ENCODE peak calls at places on chromosomes 3 and 15, in five cellular contexts. L is HepG2, D is HEK293T, Y is SK-N-SH, G is K562. C is an unnamed sample.

GRCh38 chr3:139772539-139773500 is 95.0 kb upstream of the NMNAT3 start:
- DNase-seq in G (no peak), L (no peak), Y (no peak), D (no peak), C (no peak)

GRCh38 chr15:69092159-69092558 is 68.3 kb upstream of the GLCE start:
- DNase-seq in Y (no peak), G (no peak), L (peak; percentile 18), D (no peak), C (no peak)

GRCh38 chr3:123419850-123420292 is 29.0 kb downstream of the ADCY5 start:
- DNase-seq in Y (no peak), G (no peak), L (no peak), D (no peak), C (no peak)

GRCh38 chr3:127373701-127374625 is 86.1 kb upstream of the PRR20G start:
- DNase-seq in G (peak; percentile 50), D (peak; percentile 52), Y (no peak), L (no peak), C (no peak)

GRCh38 chr15:101267320-101268104 is 9.8 kb downstream of the SELENOS start:
- DNase-seq in Y (no peak), G (peak; percentile 57), D (no peak), L (no peak), C (no peak)

GRCh38 chr3:8793242-8793641 is 23.8 kb upstream of the OXTR start:
- DNase-seq in Y (peak; percentile 74), D (no peak), L (no peak), G (no peak), C (no peak)

GRCh38 chr15:34039506-34040123 is 611 bp upstream of the AVEN start:
- DNase-seq in D (no peak), L (no peak), G (peak; percentile 18), Y (peak; percentile 22), C (peak; percentile 25)

GRCh38 chr3:190127797-190128196 is 7.1 kb upstream of the P3H2 start:
- DNase-seq in G (no peak), L (no peak), Y (no peak), D (no peak), C (no peak)

GRCh38 chr3:139893264-139893962 is 41.6 kb upstream of the CLSTN2 start:
- DNase-seq in Y (no peak), L (no peak), G (no peak), D (no peak), C (no peak)

GRCh38 chr3:19688767-19689166 is 245.2 kb downstream of the EFHB start:
- DNase-seq in D (peak; percentile 7), L (no peak), G (no peak), Y (no peak), C (no peak)

GRCh38 chr3:183911763-183912506 is 27.3 kb upstream of the PARL start:
- DNase-seq in D (no peak), Y (no peak), G (no peak), L (peak; percentile 88), C (no peak)

GRCh38 chr15:57158997-57159668 is 217.2 kb upstream of the CGNL1 start:
- DNase-seq in Y (no peak), G (no peak), D (no peak), L (no peak), C (no peak)

GRCh38 chr3:46845397-46845859 is 17.8 kb downstream of the MYL3 start:
- DNase-seq in Y (peak; percentile 90), D (peak; percentile 39), G (peak; percentile 41), L (no peak), C (no peak)

GRCh38 chr3:103410231-103410630 is 975.4 kb downstream of the ZPLD1 start:
- DNase-seq in L (no peak), D (no peak), G (peak; percentile 0), Y (no peak), C (no peak)
- TF ChIP-seq FOXM1 in L (no peak), D (no peak), G (no peak), Y (no peak), C (no peak)

GRCh38 chr15:62896380-62896866 is 146.1 kb upstream of the TPM1 start:
- DNase-seq in D (no peak), Y (no peak), L (peak; percentile 39), G (no peak), C (no peak)

GRCh38 chr15:62896969-62897486 is 145.5 kb upstream of the TPM1 start:
- DNase-seq in Y (peak; percentile 78), G (peak; percentile 67), D (no peak), L (peak; percentile 93), C (no peak)

GRCh38 chr15:62894322-62895085 is 148.0 kb upstream of the TPM1 start:
- DNase-seq in Y (no peak), D (no peak), G (no peak), L (no peak), C (no peak)

GRCh38 chr15:62895905-62896316 is 146.6 kb upstream of the TPM1 start:
- DNase-seq in G (no peak), L (peak; percentile 62), D (no peak), Y (no peak), C (no peak)

DNA sequence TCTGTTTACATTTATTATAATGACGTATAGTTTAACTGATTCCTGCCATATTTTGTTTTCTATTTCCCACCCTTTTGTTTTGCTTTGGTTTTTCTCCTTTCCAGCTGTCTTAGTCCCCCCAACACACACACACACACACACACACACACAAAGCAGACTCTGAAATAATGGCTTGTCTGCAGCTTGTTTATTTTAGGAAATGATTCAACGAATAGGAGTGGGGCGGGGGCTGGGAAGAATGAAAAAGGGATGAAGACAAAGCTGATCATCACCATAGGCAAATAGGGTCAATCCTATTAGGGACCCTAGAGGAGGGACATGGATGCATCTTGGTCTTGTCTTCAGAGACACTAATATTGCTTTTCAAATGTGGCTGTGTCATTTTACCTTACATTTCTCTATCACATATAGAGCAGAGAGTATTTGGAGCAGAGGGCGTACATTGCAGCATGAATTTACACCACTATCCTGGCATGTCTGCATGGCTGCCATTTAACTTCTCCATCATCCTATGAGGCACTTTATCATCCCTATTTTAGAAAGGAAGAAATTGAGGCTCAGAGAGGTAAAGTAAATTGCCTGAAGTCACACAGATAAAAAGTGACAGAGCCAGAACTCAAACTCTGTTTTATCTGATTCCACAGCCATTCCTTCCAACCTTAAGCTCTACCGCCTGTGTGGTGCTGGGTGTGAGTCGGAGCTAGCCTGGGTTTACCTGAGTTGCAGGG is 147.2 kb upstream of the TPM1 start:
- DNase-seq in D (no peak), G (no peak), Y (no peak), L (peak; percentile 30), C (no peak)
- TF ChIP-seq FOXM1 in D (no peak), G (no peak), Y (no peak), L (no peak), C (no peak)

GRCh38 chr15:67242665-67243064 is 11.8 kb downstream of the AAGAB start:
- DNase-seq in D (no peak), L (no peak), Y (no peak), G (no peak), C (no peak)
- TF ChIP-seq FOXM1 in D (no peak), L (no peak), Y (no peak), G (no peak), C (no peak)

DNA sequence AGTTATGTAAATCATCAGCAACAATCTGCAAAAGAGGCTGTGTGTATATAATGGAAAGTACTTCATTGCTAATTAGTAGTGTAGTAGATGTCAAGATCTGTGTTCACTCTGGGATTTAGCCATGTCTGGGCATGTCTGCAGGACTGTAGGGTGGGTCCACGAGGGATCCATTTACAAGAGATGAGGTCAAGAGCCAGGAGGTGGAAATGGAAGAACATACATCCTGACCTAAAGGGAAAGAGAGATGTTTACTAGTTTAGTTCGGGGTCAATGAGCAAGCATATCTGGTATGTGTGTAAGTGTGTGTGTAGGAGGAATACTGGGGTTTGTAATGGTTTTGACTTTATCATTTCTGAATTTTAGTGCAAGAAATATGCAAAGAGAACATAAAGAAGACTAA is 171.5 kb upstream of the NANOGP8 start:
- DNase-seq in Y (no peak), D (no peak), G (no peak), L (no peak), C (no peak)
- TF ChIP-seq FOXM1 in Y (no peak), D (no peak), G (no peak), L (no peak), C (no peak)

GRCh38 chr15:75031773-75032302 is 8.4 kb downstream of the PPCDC start:
- DNase-seq in L (no peak), D (no peak), G (no peak), Y (no peak), C (no peak)
- TF ChIP-seq FOXM1 in L (no peak), D (no peak), G (no peak), Y (no peak), C (no peak)

DNA sequence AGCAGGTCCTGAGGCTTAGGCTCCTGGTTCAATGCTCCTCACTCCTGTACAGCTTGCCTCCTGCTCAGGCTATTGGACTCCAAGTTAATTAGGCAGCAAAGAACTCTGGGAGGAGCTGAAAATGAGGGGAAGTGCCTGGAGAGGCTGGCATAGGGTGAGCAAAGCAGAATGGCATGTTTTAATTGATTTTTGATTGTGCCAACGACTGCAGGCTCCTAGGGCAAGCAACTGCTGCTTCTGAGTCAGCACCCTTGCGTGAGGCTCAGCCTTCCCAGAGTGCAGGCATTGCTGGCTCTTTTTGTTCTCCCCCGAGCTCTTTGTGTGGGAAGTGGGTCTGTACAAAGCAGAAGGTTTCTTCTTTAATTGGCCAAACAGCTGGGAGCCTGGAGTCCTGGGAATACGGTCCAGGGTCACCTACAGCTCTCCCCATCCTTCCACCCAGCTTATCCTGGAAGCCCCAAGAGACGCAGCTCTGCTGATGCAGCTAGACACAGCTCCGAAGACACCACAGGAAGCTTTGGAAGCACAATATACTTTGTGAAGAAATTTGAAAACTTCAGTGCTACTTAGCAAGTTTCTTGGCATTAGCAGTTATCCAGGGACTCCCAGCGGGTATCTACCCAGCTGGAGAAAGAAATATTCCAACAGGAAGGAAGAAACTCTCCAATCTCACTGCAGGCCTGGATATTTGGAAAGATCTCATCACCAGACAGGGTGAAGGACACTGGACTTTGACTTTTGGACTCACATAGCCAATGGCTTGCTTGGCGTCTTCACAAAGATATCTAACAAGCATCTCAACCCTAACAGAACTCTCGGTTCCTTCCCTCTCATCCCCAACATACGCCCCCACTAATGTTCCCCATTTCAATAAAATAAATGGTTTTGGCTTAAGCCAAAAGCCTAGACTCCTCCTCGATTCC is 76.8 kb downstream of the BDH1 start:
- DNase-seq in L (no peak), Y (no peak), G (no peak), D (no peak), C (no peak)
- TF ChIP-seq FOXM1 in L (no peak), Y (no peak), G (no peak), D (no peak), C (no peak)

GRCh38 chr15:29433050-29433318 is 163.4 kb upstream of the NSMCE3 start:
- DNase-seq in Y (no peak), L (no peak), D (no peak), G (no peak), C (no peak)
- TF ChIP-seq FOXM1 in Y (no peak), L (no peak), D (no peak), G (no peak), C (no peak)

DNA sequence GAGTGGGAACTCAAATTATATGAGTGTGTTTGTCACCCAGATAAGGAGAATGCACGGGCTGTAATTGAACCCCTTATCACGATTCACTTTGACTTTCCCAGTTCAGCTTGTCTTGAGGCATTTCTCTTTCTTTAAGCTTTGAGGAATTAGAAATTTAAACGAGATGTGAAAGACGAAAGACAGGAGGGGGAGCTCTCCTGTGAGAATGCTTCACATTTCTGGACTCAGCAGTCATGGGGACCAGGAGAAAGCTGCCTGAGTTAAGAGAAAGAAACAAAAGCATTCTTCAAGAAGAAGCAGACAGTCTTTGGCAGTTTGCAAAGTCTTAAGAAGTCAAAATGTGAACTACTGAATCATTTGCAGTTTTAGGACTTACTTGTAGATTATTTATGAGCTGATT is 205.6 kb downstream of the NECTIN3 start:
- DNase-seq in D (no peak), G (no peak), Y (no peak), L (no peak), C (no peak)
- TF ChIP-seq FOXM1 in D (no peak), G (no peak), Y (no peak), L (no peak), C (no peak)

GRCh38 chr15:88256261-88257230 is at the start of gene NTRK3:
- DNase-seq in Y (peak; percentile 72), G (no peak), D (peak; percentile 31), L (no peak), C (no peak)
- TF ChIP-seq FOXM1 in Y (no peak), G (no peak), D (no peak), L (no peak), C (no peak)

C was measured in GM12878.